ENCODE peak calls at places on chromosomes 11 and 22, in ten cellular contexts. W, N, M, U, K, G, X, J, A and C are unnamed samples.

GRCh38 chr22:17436382-17436951 is 67.2 kb downstream of the CECR2 start:
- DNase-seq in W (no peak), N (peak; percentile 60), M (peak; percentile 6), U (no peak), K (no peak), G (peak; percentile 52), X (no peak), J (no peak), A (no peak), C (no peak)

GRCh38 chr22:37929390-37929789 is 23.3 kb downstream of the MICALL1 start:
- DNase-seq in W (no peak), N (no peak), M (no peak), U (no peak), K (no peak), G (no peak), X (no peak), J (no peak), A (no peak), C (peak; percentile 75)

GRCh38 chr11:47941907-47942558 is 38.3 kb upstream of the PTPRJ start:
- DNase-seq in W (no peak), N (no peak), M (no peak), U (no peak), K (no peak), G (no peak), X (no peak), J (no peak), A (no peak), C (no peak)

GRCh38 chr11:27459191-27459590 is 13.4 kb downstream of the LGR4 start:
- DNase-seq in W (no peak), N (no peak), M (no peak), U (no peak), K (no peak), G (no peak), X (no peak), J (no peak), A (no peak), C (no peak)

GRCh38 chr22:43042101-43042780 is 27.3 kb upstream of the PACSIN2 start:
- DNase-seq in W (peak; percentile 53), N (no peak), M (no peak), U (no peak), K (no peak), G (no peak), X (no peak), J (no peak), A (no peak), C (peak; percentile 41)

GRCh38 chr11:75450826-75451783 is 18.1 kb upstream of the KLHL35 start:
- DNase-seq in W (peak; percentile 71), N (no peak), M (no peak), U (no peak), K (no peak), G (no peak), X (no peak), J (no peak), A (no peak), C (no peak)

GRCh38 chr11:130452941-130453340 is 4.5 kb downstream of the ADAMTS15 start:
- DNase-seq in W (no peak), N (no peak), M (no peak), U (peak; percentile 80), K (no peak), G (no peak), X (no peak), J (no peak), A (no peak), C (no peak)

GRCh38 chr11:3735827-3736226 is 61.5 kb downstream of the NUP98 start:
- DNase-seq in W (no peak), N (peak; percentile 19), M (peak; percentile 61), U (no peak), K (no peak), G (peak; percentile 10), X (no peak), J (no peak), A (no peak), C (no peak)

GRCh38 chr11:130448416-130449068 is at the start of gene ADAMTS15:
- DNase-seq in W (peak; percentile 81), N (peak; percentile 95), M (peak; percentile 84), U (peak; percentile 96), K (peak; percentile 90), G (peak; percentile 95), X (no peak), J (peak; percentile 81), A (peak; percentile 72), C (peak; percentile 76)

GRCh38 chr22:42335839-42336378 is 65.5 kb upstream of the TCF20 start:
- DNase-seq in W (no peak), N (no peak), M (no peak), U (no peak), K (no peak), G (no peak), X (no peak), J (no peak), A (no peak), C (no peak)

GRCh38 chr11:36361901-36362391 is 65.9 kb downstream of the PRR5L start:
- DNase-seq in W (no peak), N (peak; percentile 67), M (peak; percentile 74), U (peak; percentile 71), K (no peak), G (peak; percentile 78), X (peak; percentile 68), J (peak; percentile 83), A (peak; percentile 89), C (peak; percentile 12)

GRCh38 chr11:64406221-64406946 is 47.4 kb downstream of the RPS6KA4 start:
- DNase-seq in W (peak; percentile 41), N (peak; percentile 57), M (no peak), U (peak; percentile 92), K (peak; percentile 99), G (peak; percentile 61), X (no peak), J (no peak), A (no peak), C (no peak)

GRCh38 chr11:66491315-66491935 is 11.2 kb downstream of the DPP3 start:
- DNase-seq in W (peak; percentile 48), N (no peak), M (no peak), U (no peak), K (no peak), G (no peak), X (no peak), J (no peak), A (no peak), C (no peak)

GRCh38 chr11:70816156-70816678 is 417.9 kb downstream of the CTTN start:
- DNase-seq in W (no peak), N (no peak), M (no peak), U (no peak), K (no peak), G (no peak), X (no peak), J (no peak), A (no peak), C (no peak)

GRCh38 chr11:76769645-76770586 is 13.2 kb upstream of the TSKU start:
- DNase-seq in W (no peak), N (peak; percentile 32), M (peak; percentile 47), U (peak; percentile 82), K (peak; percentile 72), G (no peak), X (no peak), J (peak; percentile 41), A (peak; percentile 37), C (peak; percentile 89)

DNA sequence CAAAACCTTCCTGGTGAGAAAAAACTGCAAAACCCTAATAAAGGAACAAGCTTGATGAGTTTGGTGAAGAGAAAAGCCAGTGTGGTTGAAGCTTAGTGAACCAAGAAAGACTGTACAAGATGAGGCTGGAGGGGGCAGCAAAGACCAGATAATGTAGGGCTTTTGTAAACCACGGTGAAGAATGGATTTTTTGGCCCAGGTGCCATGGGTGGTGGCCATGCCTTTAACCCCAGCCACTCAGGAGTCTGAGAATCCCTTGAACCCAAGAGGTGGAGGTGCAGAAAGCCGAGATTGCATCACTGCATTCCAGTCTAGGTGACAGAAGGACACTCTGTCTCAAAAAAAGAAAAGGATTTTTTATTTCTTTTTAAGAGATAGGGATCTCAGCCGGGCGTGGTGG is 5.0 kb upstream of the ZDHHC5 start:
- DNase-seq in W (no peak), N (no peak), M (no peak), U (no peak), K (peak; percentile 60), G (no peak), X (no peak), J (no peak), A (no peak), C (no peak)
- TF ChIP-seq CTCF in W (no peak), N (no peak), M (no peak), U (no peak), K (peak; percentile 28), G (no peak), X (peak; percentile 9), J (no peak), A (peak; percentile 19), C (no peak)

DNA sequence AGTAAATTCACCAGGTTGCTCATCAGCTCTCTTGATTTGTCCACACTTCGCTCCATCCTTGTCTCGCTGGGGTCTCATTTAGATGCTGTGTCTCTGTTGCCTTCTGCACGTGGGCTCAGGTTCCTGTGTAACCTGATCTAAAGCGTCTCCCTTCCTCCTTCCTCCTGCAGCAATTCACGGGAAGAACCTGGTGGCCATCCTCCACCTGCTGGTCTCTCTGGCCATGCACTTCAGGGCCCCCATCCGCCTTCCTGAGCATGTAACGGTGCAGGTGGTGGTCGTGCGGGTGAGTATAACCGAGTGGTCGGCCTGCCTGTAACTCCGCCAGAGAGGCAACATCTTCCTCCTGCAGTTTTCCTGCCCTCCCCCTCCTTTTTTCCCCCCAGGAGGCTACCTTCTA is 48.0 kb upstream of the PARVG start:
- DNase-seq in W (no peak), N (no peak), M (no peak), U (peak; percentile 21), K (no peak), G (no peak), X (no peak), J (no peak), A (no peak), C (no peak)
- TF ChIP-seq CTCF in W (no peak), N (no peak), M (no peak), U (no peak), K (no peak), G (no peak), X (no peak), J (no peak), A (no peak), C (no peak)

GRCh38 chr22:21984793-21985192 is 2.2 kb upstream of the TOP3B start:
- DNase-seq in W (peak; percentile 73), N (peak; percentile 46), M (peak; percentile 43), U (peak; percentile 29), K (no peak), G (peak; percentile 34), X (no peak), J (no peak), A (peak; percentile 18), C (no peak)
- TF ChIP-seq CTCF in W (peak; percentile 29), N (peak; percentile 48), M (peak; percentile 44), U (peak; percentile 2), K (peak; percentile 45), G (peak; percentile 71), X (peak; percentile 57), J (no peak), A (peak; percentile 47), C (no peak)

DNA sequence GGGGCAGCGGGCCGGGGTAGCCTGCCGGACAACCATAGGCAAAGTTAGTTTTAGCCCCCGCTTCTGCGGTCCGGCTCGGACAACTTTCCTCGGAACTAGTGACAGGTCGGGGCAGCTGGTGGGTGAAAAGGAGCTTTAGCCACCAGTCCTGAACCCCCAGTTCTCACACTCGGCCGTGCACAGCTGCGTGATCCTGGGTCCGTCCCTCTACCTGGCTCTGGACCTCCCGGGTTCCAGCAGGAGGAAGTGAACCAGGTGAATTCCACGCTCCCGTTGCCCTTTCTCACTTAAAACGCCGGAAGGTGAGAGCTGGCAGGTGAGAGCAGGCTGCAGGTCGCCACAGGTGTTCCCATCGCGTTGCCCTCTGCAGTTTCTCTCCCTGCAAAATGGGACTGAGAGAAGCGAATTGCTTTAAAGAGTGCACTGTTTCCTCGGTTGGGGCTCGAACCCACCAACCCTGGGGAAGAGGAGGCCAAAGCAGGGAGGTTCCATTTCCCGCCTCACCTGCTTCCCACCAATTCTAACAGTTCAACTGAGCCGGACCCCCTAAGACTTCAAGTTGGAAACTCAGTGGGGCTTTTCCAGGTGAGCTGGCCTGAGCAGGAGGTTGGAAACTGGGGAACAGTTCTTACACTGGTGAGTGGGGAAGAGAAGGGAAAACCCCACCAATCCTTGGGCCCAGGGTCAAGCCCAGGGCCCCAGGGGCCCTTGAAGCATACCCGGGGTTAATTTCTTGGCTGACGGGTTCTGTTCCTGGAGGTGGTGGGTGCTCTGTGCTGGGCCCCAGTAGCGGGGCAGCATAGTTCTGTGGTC is 489 bp downstream of the CD82 start:
- DNase-seq in W (no peak), N (no peak), M (no peak), U (no peak), K (no peak), G (no peak), X (no peak), J (peak; percentile 30), A (no peak), C (peak; percentile 62)
- TF ChIP-seq CTCF in W (no peak), N (no peak), M (no peak), U (no peak), K (no peak), G (no peak), X (no peak), J (no peak), A (no peak), C (no peak)